ENCODE peak calls at places on chromosome 13, in four cellular contexts. A, K, S and B are unnamed samples.

GRCh38 chr13:23771966-23772365 is 117.2 kb downstream of the MIPEP start:
- DNase-seq in K (no peak), A (no peak), S (no peak), B (no peak)

GRCh38 chr13:98792321-98792720 is 39.8 kb upstream of the SLC15A1 start:
- DNase-seq in S (no peak), K (no peak), A (no peak), B (peak; percentile 23)

GRCh38 chr13:49439609-49440008 is 4.3 kb downstream of the CAB39L start:
- DNase-seq in K (no peak), S (no peak), A (no peak), B (no peak)

GRCh38 chr13:112708560-112709240 is 18.9 kb downstream of the ATP11A start:
- DNase-seq in S (peak; percentile 35), A (no peak), K (no peak), B (no peak)

GRCh38 chr13:43487459-43487858 is 299.3 kb downstream of the ENOX1 start:
- DNase-seq in K (no peak), S (no peak), A (no peak), B (no peak)

GRCh38 chr13:46296920-46297319 is 85.2 kb downstream of the LRRC63 start:
- DNase-seq in S (peak; percentile 9), A (no peak), K (no peak), B (no peak)

GRCh38 chr13:29379281-29379680 is 216.2 kb downstream of the SLC7A1 start:
- DNase-seq in S (no peak), K (no peak), A (no peak), B (no peak)

GRCh38 chr13:49113526-49114286 is 106.4 kb upstream of the MLNR start:
- DNase-seq in S (no peak), K (peak; percentile 22), A (no peak), B (no peak)

GRCh38 chr13:78610381-78610883 is 7.1 kb upstream of the POU4F1 start:
- DNase-seq in S (no peak), K (no peak), A (no peak), B (no peak)

GRCh38 chr13:94999871-95000270 is 287.5 kb upstream of the SOX21 start:
- DNase-seq in S (no peak), A (no peak), K (no peak), B (no peak)

GRCh38 chr13:48138270-48138669 is 43.4 kb upstream of the MED4 start:
- DNase-seq in K (no peak), A (no peak), S (no peak), B (no peak)

GRCh38 chr13:84831666-84832657 is 949.7 kb upstream of the SLITRK1 start:
- DNase-seq in S (no peak), K (no peak), A (no peak), B (no peak)

GRCh38 chr13:31008400-31009115 is 76.1 kb downstream of the TEX26 start:
- DNase-seq in K (no peak), A (no peak), S (no peak), B (peak; percentile 17)

GRCh38 chr13:97222934-97223710 is 989 bp downstream of the MBNL2 start:
- DNase-seq in K (no peak), A (no peak), S (no peak), B (no peak)

GRCh38 chr13:46908511-46908910 is 11.7 kb upstream of the HTR2A start:
- DNase-seq in A (no peak), K (no peak), S (no peak), B (no peak)

GRCh38 chr13:46640843-46641242 is 87.9 kb downstream of the LRCH1 start:
- DNase-seq in A (no peak), S (no peak), K (no peak), B (no peak)

GRCh38 chr13:114143806-114144605 is 11.6 kb upstream of the RASA3 start:
- DNase-seq in K (peak; percentile 74), A (peak; percentile 60), S (peak; percentile 58), B (no peak)

GRCh38 chr13:51679616-51680015 is 95.4 kb downstream of the WDFY2 start:
- DNase-seq in K (no peak), A (no peak), S (no peak), B (no peak)

GRCh38 chr13:25375727-25376358 is 4.1 kb downstream of the ATP8A2 start:
- DNase-seq in K (peak; percentile 42), S (peak; percentile 52), A (peak; percentile 13), B (no peak)

GRCh38 chr13:35979378-35979911 is 151.7 kb downstream of the DCLK1 start:
- DNase-seq in S (no peak), K (no peak), A (no peak), B (no peak)

GRCh38 chr13:35976126-35976525 is 155.1 kb downstream of the DCLK1 start:
- DNase-seq in A (no peak), K (no peak), S (no peak), B (no peak)

GRCh38 chr13:35983206-35983605 is 148.0 kb downstream of the DCLK1 start:
- DNase-seq in K (no peak), S (no peak), A (no peak), B (no peak)

GRCh38 chr13:35984287-35984686 is 146.9 kb downstream of the DCLK1 start:
- DNase-seq in K (no peak), A (no peak), S (no peak), B (no peak)

DNA sequence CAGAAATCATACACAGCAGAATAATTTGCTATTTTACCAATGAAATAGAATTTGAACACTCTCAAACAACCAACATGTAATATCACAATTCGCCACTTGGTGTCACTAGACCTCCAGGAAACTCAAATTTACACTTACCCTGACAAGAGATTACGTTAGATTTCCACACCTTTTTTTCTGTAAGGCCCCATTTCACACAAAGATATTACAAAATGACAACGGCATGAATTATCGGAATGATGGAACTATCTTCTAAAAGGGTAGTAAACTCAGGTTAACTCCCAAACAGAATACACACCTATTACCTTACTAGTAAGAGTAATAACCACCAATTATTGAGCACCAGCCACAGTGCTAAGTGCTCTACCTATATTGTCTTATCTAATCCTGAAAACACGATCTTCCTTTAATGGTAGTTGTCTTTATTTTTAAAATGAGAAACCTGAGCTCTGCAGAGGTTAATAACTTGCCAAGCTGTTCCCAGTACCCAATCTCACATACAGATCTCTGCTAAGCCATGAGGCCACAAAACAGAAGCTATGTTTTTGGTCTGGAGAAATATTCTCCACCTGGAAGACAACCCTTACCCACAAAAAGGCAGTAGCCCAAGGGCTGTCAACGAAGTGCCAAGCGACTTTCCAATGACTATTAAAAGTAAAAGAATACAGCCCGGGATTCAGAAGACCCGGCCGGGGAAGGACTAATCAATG is 152.4 kb downstream of the DCLK1 start:
- DNase-seq in S (peak; percentile 33), A (peak; percentile 12), K (peak; percentile 42), B (no peak)
- TF ChIP-seq RNF2 in S (no peak), A (no peak), K (no peak), B (no peak)

DNA sequence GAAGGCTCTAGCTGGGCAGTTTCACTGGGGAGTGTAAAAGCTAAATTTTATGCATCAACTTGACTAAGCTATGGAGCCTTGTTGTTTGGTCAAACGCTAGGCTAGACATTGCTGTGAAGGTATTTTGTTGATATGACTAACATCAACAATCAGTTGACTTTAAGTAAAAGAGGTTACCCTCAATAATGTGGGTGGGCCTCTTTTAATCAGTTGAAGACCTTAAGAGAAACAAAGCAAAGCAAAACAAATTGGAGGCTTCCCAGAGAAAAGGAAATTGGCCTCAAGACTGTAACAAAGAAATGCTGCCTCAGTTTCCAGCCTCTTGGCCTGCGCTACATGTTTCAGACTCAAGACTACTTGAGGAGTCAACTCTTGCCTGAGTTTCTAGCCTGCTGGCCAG is 50.0 kb upstream of the TSC22D1 start:
- DNase-seq in K (no peak), S (no peak), A (no peak), B (no peak)
- TF ChIP-seq MAFK in K (no peak), S (no peak), A (no peak), B (no peak)

GRCh38 chr13:45101327-45102018 is 18.8 kb upstream of the GTF2F2 start:
- DNase-seq in A (no peak), S (no peak), K (no peak), B (no peak)

GRCh38 chr13:45107539-45107938 is 12.8 kb upstream of the GTF2F2 start:
- DNase-seq in K (no peak), A (no peak), S (no peak), B (no peak)

GRCh38 chr13:45102136-45102802 is 18.0 kb upstream of the GTF2F2 start:
- DNase-seq in A (no peak), S (no peak), K (no peak), B (no peak)

GRCh38 chr13:45105895-45106294 is 14.4 kb upstream of the GTF2F2 start:
- DNase-seq in A (no peak), K (no peak), S (no peak), B (no peak)

GRCh38 chr13:45104294-45104693 is 16.0 kb upstream of the GTF2F2 start:
- DNase-seq in A (no peak), K (no peak), S (no peak), B (no peak)
- TF ChIP-seq RNF2 in A (no peak), K (no peak), S (no peak), B (no peak)

GRCh38 chr13:33925563-33925962 is 107.6 kb downstream of the RFC3 start:
- DNase-seq in A (no peak), S (no peak), K (no peak), B (no peak)

GRCh38 chr13:33931397-33931987 is 113.5 kb downstream of the RFC3 start:
- DNase-seq in A (peak; percentile 1), K (peak; percentile 65), S (peak; percentile 12), B (no peak)

GRCh38 chr13:33932765-33933406 is 114.9 kb downstream of the RFC3 start:
- DNase-seq in A (no peak), S (no peak), K (no peak), B (no peak)

GRCh38 chr13:33927315-33927714 is 109.4 kb downstream of the RFC3 start:
- DNase-seq in A (no peak), S (no peak), K (no peak), B (no peak)
- TF ChIP-seq MAFK in A (no peak), S (no peak), K (no peak), B (no peak)